ENCODE peak calls at places on chromosomes 6 and 20, in ten cellular contexts. One of them, this sample, is unnamed.

GRCh38 chr6:9204171-9204570 is 768.8 kb upstream of the SLC35B3 start:
- DNase-seq in H7: no peak
- DNase-seq in HT-29: peak; percentile 42
- DNase-seq in GM12865: no peak
- DNase-seq in T-helper 2 cell: no peak
- DNase-seq in BE2C: no peak
- DNase-seq in kidney glomerular epithelial cell: peak; percentile 63
- DNase-seq in NCI-H460: peak; percentile 15
- DNase-seq in WTC11: no peak
- DNase-seq in AML-193: no peak
- DNase-seq in this sample: peak; percentile 92

GRCh38 chr6:9405369-9405768 is 970.0 kb upstream of the SLC35B3 start:
- DNase-seq in H7: no peak
- DNase-seq in HT-29: peak; percentile 17
- DNase-seq in GM12865: no peak
- DNase-seq in T-helper 2 cell: no peak
- DNase-seq in BE2C: no peak
- DNase-seq in kidney glomerular epithelial cell: peak; percentile 75
- DNase-seq in NCI-H460: no peak
- DNase-seq in WTC11: no peak
- DNase-seq in AML-193: no peak
- DNase-seq in this sample: peak; percentile 85

GRCh38 chr6:35181933-35182612 is 31.7 kb upstream of the SCUBE3 start:
- DNase-seq in H7: peak; percentile 86
- DNase-seq in HT-29: peak; percentile 20
- DNase-seq in GM12865: peak; percentile 19
- DNase-seq in T-helper 2 cell: no peak
- DNase-seq in BE2C: peak; percentile 62
- DNase-seq in kidney glomerular epithelial cell: no peak
- DNase-seq in NCI-H460: peak; percentile 51
- DNase-seq in WTC11: peak; percentile 49
- DNase-seq in AML-193: no peak
- DNase-seq in this sample: peak; percentile 89

GRCh38 chr6:70415247-70415646 is 1.9 kb downstream of the FAM135A start:
- DNase-seq in H7: no peak
- DNase-seq in HT-29: no peak
- DNase-seq in GM12865: peak; percentile 35
- DNase-seq in T-helper 2 cell: no peak
- DNase-seq in BE2C: no peak
- DNase-seq in kidney glomerular epithelial cell: no peak
- DNase-seq in NCI-H460: no peak
- DNase-seq in WTC11: no peak
- DNase-seq in AML-193: no peak
- DNase-seq in this sample: no peak

GRCh38 chr20:33832113-33832853 is 21.1 kb downstream of the CHMP4B start:
- DNase-seq in H7: no peak
- DNase-seq in HT-29: no peak
- DNase-seq in GM12865: no peak
- DNase-seq in T-helper 2 cell: no peak
- DNase-seq in BE2C: no peak
- DNase-seq in kidney glomerular epithelial cell: peak; percentile 33
- DNase-seq in NCI-H460: no peak
- DNase-seq in WTC11: peak; percentile 26
- DNase-seq in AML-193: no peak
- DNase-seq in this sample: peak; percentile 33

GRCh38 chr20:56259948-56260347 is 11.4 kb downstream of the MC3R start:
- DNase-seq in H7: no peak
- DNase-seq in HT-29: no peak
- DNase-seq in GM12865: no peak
- DNase-seq in T-helper 2 cell: no peak
- DNase-seq in BE2C: no peak
- DNase-seq in kidney glomerular epithelial cell: no peak
- DNase-seq in NCI-H460: no peak
- DNase-seq in WTC11: no peak
- DNase-seq in AML-193: no peak
- DNase-seq in this sample: no peak

GRCh38 chr6:4185419-4185818 is 50.0 kb upstream of the ECI2 start:
- DNase-seq in H7: no peak
- DNase-seq in HT-29: no peak
- DNase-seq in GM12865: peak; percentile 8
- DNase-seq in T-helper 2 cell: no peak
- DNase-seq in BE2C: no peak
- DNase-seq in kidney glomerular epithelial cell: no peak
- DNase-seq in NCI-H460: no peak
- DNase-seq in WTC11: no peak
- DNase-seq in AML-193: no peak
- DNase-seq in this sample: no peak

GRCh38 chr6:7550433-7550801 is 8.9 kb downstream of the DSP start:
- DNase-seq in H7: no peak
- DNase-seq in HT-29: no peak
- DNase-seq in GM12865: no peak
- DNase-seq in T-helper 2 cell: no peak
- DNase-seq in BE2C: no peak
- DNase-seq in kidney glomerular epithelial cell: no peak
- DNase-seq in NCI-H460: no peak
- DNase-seq in WTC11: no peak
- DNase-seq in AML-193: no peak
- DNase-seq in this sample: no peak

GRCh38 chr20:40676466-40676865 is 12.6 kb downstream of the MAFB start:
- DNase-seq in H7: no peak
- DNase-seq in HT-29: no peak
- DNase-seq in GM12865: no peak
- DNase-seq in T-helper 2 cell: no peak
- DNase-seq in BE2C: no peak
- DNase-seq in kidney glomerular epithelial cell: no peak
- DNase-seq in NCI-H460: no peak
- DNase-seq in WTC11: no peak
- DNase-seq in AML-193: no peak
- DNase-seq in this sample: no peak

GRCh38 chr6:37725967-37726366 is 28.3 kb upstream of the MDGA1 start:
- DNase-seq in H7: no peak
- DNase-seq in HT-29: no peak
- DNase-seq in GM12865: no peak
- DNase-seq in T-helper 2 cell: no peak
- DNase-seq in BE2C: no peak
- DNase-seq in kidney glomerular epithelial cell: peak; percentile 83
- DNase-seq in NCI-H460: no peak
- DNase-seq in WTC11: no peak
- DNase-seq in AML-193: no peak
- DNase-seq in this sample: peak; percentile 86

GRCh38 chr20:52747736-52748135 is 224.4 kb upstream of the TSHZ2 start:
- DNase-seq in H7: peak; percentile 30
- DNase-seq in HT-29: peak; percentile 27
- DNase-seq in GM12865: peak; percentile 1
- DNase-seq in T-helper 2 cell: no peak
- DNase-seq in BE2C: peak; percentile 58
- DNase-seq in kidney glomerular epithelial cell: peak; percentile 7
- DNase-seq in NCI-H460: no peak
- DNase-seq in WTC11: peak; percentile 34
- DNase-seq in AML-193: no peak
- DNase-seq in this sample: no peak

GRCh38 chr6:170368544-170368943 is 62.0 kb downstream of the FAM120B start:
- DNase-seq in H7: no peak
- DNase-seq in HT-29: no peak
- DNase-seq in GM12865: no peak
- DNase-seq in T-helper 2 cell: no peak
- DNase-seq in BE2C: no peak
- DNase-seq in kidney glomerular epithelial cell: no peak
- DNase-seq in NCI-H460: no peak
- DNase-seq in WTC11: no peak
- DNase-seq in AML-193: no peak
- DNase-seq in this sample: no peak

GRCh38 chr20:56513807-56514150 is 10.8 kb upstream of the FAM209A start:
- DNase-seq in H7: no peak
- DNase-seq in HT-29: no peak
- DNase-seq in GM12865: no peak
- DNase-seq in T-helper 2 cell: no peak
- DNase-seq in BE2C: no peak
- DNase-seq in kidney glomerular epithelial cell: no peak
- DNase-seq in NCI-H460: no peak
- DNase-seq in WTC11: no peak
- DNase-seq in AML-193: no peak
- DNase-seq in this sample: no peak

GRCh38 chr6:169321546-169321945 is 67.9 kb upstream of the THBS2 start:
- DNase-seq in H7: no peak
- DNase-seq in HT-29: no peak
- DNase-seq in GM12865: no peak
- DNase-seq in T-helper 2 cell: no peak
- DNase-seq in BE2C: no peak
- DNase-seq in kidney glomerular epithelial cell: no peak
- DNase-seq in NCI-H460: no peak
- DNase-seq in WTC11: no peak
- DNase-seq in AML-193: no peak
- DNase-seq in this sample: no peak

GRCh38 chr20:2871111-2871465 is 2.2 kb upstream of the PTPRA start:
- DNase-seq in H7: no peak
- DNase-seq in HT-29: no peak
- DNase-seq in GM12865: no peak
- DNase-seq in T-helper 2 cell: no peak
- DNase-seq in BE2C: no peak
- DNase-seq in kidney glomerular epithelial cell: no peak
- DNase-seq in NCI-H460: no peak
- DNase-seq in WTC11: no peak
- DNase-seq in AML-193: no peak
- DNase-seq in this sample: no peak

GRCh38 chr6:135920689-135921088 is 69.2 kb downstream of the PDE7B start:
- DNase-seq in H7: no peak
- DNase-seq in HT-29: no peak
- DNase-seq in GM12865: no peak
- DNase-seq in T-helper 2 cell: no peak
- DNase-seq in BE2C: no peak
- DNase-seq in kidney glomerular epithelial cell: no peak
- DNase-seq in NCI-H460: no peak
- DNase-seq in WTC11: no peak
- DNase-seq in AML-193: no peak
- DNase-seq in this sample: no peak

GRCh38 chr20:25270829-25271251 is 23.0 kb downstream of the PYGB start:
- DNase-seq in H7: no peak
- DNase-seq in HT-29: no peak
- DNase-seq in GM12865: no peak
- DNase-seq in T-helper 2 cell: no peak
- DNase-seq in BE2C: peak; percentile 2
- DNase-seq in kidney glomerular epithelial cell: no peak
- DNase-seq in NCI-H460: no peak
- DNase-seq in WTC11: peak; percentile 3
- DNase-seq in AML-193: no peak
- DNase-seq in this sample: no peak

GRCh38 chr20:34581341-34582189 is 23.0 kb downstream of the MAP1LC3A start:
- DNase-seq in H7: no peak
- DNase-seq in HT-29: no peak
- DNase-seq in GM12865: peak; percentile 67
- DNase-seq in T-helper 2 cell: no peak
- DNase-seq in BE2C: no peak
- DNase-seq in kidney glomerular epithelial cell: peak; percentile 17
- DNase-seq in NCI-H460: no peak
- DNase-seq in WTC11: no peak
- DNase-seq in AML-193: no peak
- DNase-seq in this sample: peak; percentile 52

GRCh38 chr20:33554914-33555420 is 65.1 kb downstream of the CBFA2T2 start:
- DNase-seq in H7: peak; percentile 46
- DNase-seq in HT-29: peak; percentile 91
- DNase-seq in GM12865: peak; percentile 92
- DNase-seq in T-helper 2 cell: peak; percentile 31
- DNase-seq in BE2C: no peak
- DNase-seq in kidney glomerular epithelial cell: peak; percentile 97
- DNase-seq in NCI-H460: peak; percentile 75
- DNase-seq in WTC11: no peak
- DNase-seq in AML-193: no peak
- DNase-seq in this sample: peak; percentile 99

GRCh38 chr6:125718109-125718508 is 31.3 kb upstream of the HEY2 start:
- DNase-seq in H7: no peak
- DNase-seq in HT-29: no peak
- DNase-seq in GM12865: no peak
- DNase-seq in T-helper 2 cell: no peak
- DNase-seq in BE2C: no peak
- DNase-seq in kidney glomerular epithelial cell: no peak
- DNase-seq in NCI-H460: no peak
- DNase-seq in WTC11: no peak
- DNase-seq in AML-193: no peak
- DNase-seq in this sample: no peak

GRCh38 chr6:35425284-35425683 is 26.9 kb upstream of the FANCE start:
- DNase-seq in H7: no peak
- DNase-seq in HT-29: no peak
- DNase-seq in GM12865: no peak
- DNase-seq in T-helper 2 cell: no peak
- DNase-seq in BE2C: no peak
- DNase-seq in kidney glomerular epithelial cell: peak; percentile 81
- DNase-seq in NCI-H460: no peak
- DNase-seq in WTC11: no peak
- DNase-seq in AML-193: no peak
- DNase-seq in this sample: peak; percentile 78

GRCh38 chr20:53202781-53203180 is 230.6 kb downstream of the TSHZ2 start:
- DNase-seq in H7: no peak
- DNase-seq in HT-29: no peak
- DNase-seq in GM12865: no peak
- DNase-seq in T-helper 2 cell: no peak
- DNase-seq in BE2C: no peak
- DNase-seq in kidney glomerular epithelial cell: no peak
- DNase-seq in NCI-H460: no peak
- DNase-seq in WTC11: no peak
- DNase-seq in AML-193: no peak
- DNase-seq in this sample: no peak

GRCh38 chr6:153564803-153565202 is 433.7 kb upstream of the RGS17 start:
- DNase-seq in H7: no peak
- DNase-seq in HT-29: no peak
- DNase-seq in GM12865: no peak
- DNase-seq in T-helper 2 cell: no peak
- DNase-seq in BE2C: no peak
- DNase-seq in kidney glomerular epithelial cell: no peak
- DNase-seq in NCI-H460: no peak
- DNase-seq in WTC11: no peak
- DNase-seq in AML-193: no peak
- DNase-seq in this sample: no peak

GRCh38 chr6:96066376-96066775 is 50.6 kb downstream of the FUT9 start:
- DNase-seq in H7: no peak
- DNase-seq in HT-29: no peak
- DNase-seq in GM12865: no peak
- DNase-seq in T-helper 2 cell: no peak
- DNase-seq in BE2C: no peak
- DNase-seq in kidney glomerular epithelial cell: no peak
- DNase-seq in NCI-H460: no peak
- DNase-seq in WTC11: no peak
- DNase-seq in AML-193: no peak
- DNase-seq in this sample: no peak

GRCh38 chr6:11495565-11496145 is 41.9 kb upstream of the TMEM170B start:
- DNase-seq in H7: no peak
- DNase-seq in HT-29: no peak
- DNase-seq in GM12865: no peak
- DNase-seq in T-helper 2 cell: no peak
- DNase-seq in BE2C: no peak
- DNase-seq in kidney glomerular epithelial cell: no peak
- DNase-seq in NCI-H460: no peak
- DNase-seq in WTC11: no peak
- DNase-seq in AML-193: no peak
- DNase-seq in this sample: no peak

GRCh38 chr6:134938896-134939295 is 11.0 kb downstream of the ALDH8A1 start:
- DNase-seq in H7: no peak
- DNase-seq in HT-29: no peak
- DNase-seq in GM12865: peak; percentile 59
- DNase-seq in T-helper 2 cell: peak; percentile 24
- DNase-seq in BE2C: no peak
- DNase-seq in kidney glomerular epithelial cell: no peak
- DNase-seq in NCI-H460: no peak
- DNase-seq in WTC11: no peak
- DNase-seq in AML-193: no peak
- DNase-seq in this sample: no peak

GRCh38 chr20:32237419-32237818 is 29.7 kb downstream of the POFUT1 start:
- DNase-seq in H7: no peak
- DNase-seq in HT-29: no peak
- DNase-seq in GM12865: no peak
- DNase-seq in T-helper 2 cell: no peak
- DNase-seq in BE2C: no peak
- DNase-seq in kidney glomerular epithelial cell: no peak
- DNase-seq in NCI-H460: no peak
- DNase-seq in WTC11: no peak
- DNase-seq in AML-193: no peak
- DNase-seq in this sample: no peak

GRCh38 chr6:19311786-19312185 is 525.4 kb upstream of the ID4 start:
- DNase-seq in H7: no peak
- DNase-seq in HT-29: no peak
- DNase-seq in GM12865: no peak
- DNase-seq in T-helper 2 cell: no peak
- DNase-seq in BE2C: no peak
- DNase-seq in kidney glomerular epithelial cell: no peak
- DNase-seq in NCI-H460: no peak
- DNase-seq in WTC11: no peak
- DNase-seq in AML-193: no peak
- DNase-seq in this sample: no peak

This sample was measured in renal cortical epithelial cell.